ENCODE peak calls at places on chromosome 1, in six cellular contexts. M is activated T-helper 1 cell treated with anti-CD3 and anti-CD28 coated beads, Interleukin-2, amount 50 U/mL, for 16 hours; R is Ammon's horn; K is colonic mucosa; L is HS-27A; O is Right ventricle myocardium inferior. A is an unnamed sample.
A peak's percentile ranks its signal among the peaks of the same experiment; 100 is the strongest.

GRCh38 chr1:41479808-41480160 is 4.7 kb downstream of the EDN2 start:
- DNase-seq in M (no peak), R (no peak), K (no peak), L (no peak), O (no peak), A (no peak)

GRCh38 chr1:92728687-92729086 is 56.2 kb downstream of the EVI5 start:
- DNase-seq in M (no peak), R (no peak), K (no peak), L (no peak), O (no peak), A (no peak)

GRCh38 chr1:28893403-28894102 is 20.8 kb upstream of the EPB41 start:
- DNase-seq in M (no peak), R (no peak), K (no peak), L (no peak), O (no peak), A (no peak)

GRCh38 chr1:183273300-183273699 is 87.2 kb downstream of the LAMC2 start:
- DNase-seq in M (no peak), R (no peak), K (no peak), L (peak; percentile 60), O (no peak), A (no peak)

GRCh38 chr1:153587314-153587713 is 21.7 kb upstream of the S100A2 start:
- DNase-seq in M (no peak), R (no peak), K (no peak), L (no peak), O (no peak), A (no peak)

GRCh38 chr1:64060611-64061302 is 142.7 kb upstream of the UBE2U start:
- DNase-seq in M (no peak), R (no peak), K (no peak), L (no peak), O (no peak), A (no peak)

GRCh38 chr1:66438062-66438970 is 95.6 kb upstream of the SGIP1 start:
- DNase-seq in M (no peak), R (no peak), K (no peak), L (no peak), O (no peak), A (no peak)

GRCh38 chr1:62515055-62515454 is 78.2 kb downstream of the USP1 start:
- DNase-seq in M (no peak), R (no peak), K (no peak), L (no peak), O (no peak), A (no peak)

GRCh38 chr1:242454262-242455051 is 70.0 kb downstream of the PLD5 start:
- DNase-seq in M (no peak), R (peak; percentile 67), K (no peak), L (no peak), O (no peak), A (peak; percentile 1)

GRCh38 chr1:86503477-86504129 is 34.9 kb downstream of the CLCA1 start:
- DNase-seq in M (no peak), R (no peak), K (peak; percentile 48), L (no peak), O (peak; percentile 79), A (no peak)

GRCh38 chr1:38128926-38129453 is 82.4 kb upstream of the POU3F1 start:
- DNase-seq in M (no peak), R (no peak), K (no peak), L (no peak), O (no peak), A (no peak)

GRCh38 chr1:41837691-41838090 is 81.0 kb downstream of the HIVEP3 start:
- DNase-seq in M (no peak), R (no peak), K (no peak), L (no peak), O (no peak), A (no peak)

GRCh38 chr1:185401019-185401418 is 84.0 kb upstream of the IVNS1ABP start:
- DNase-seq in M (no peak), R (no peak), K (no peak), L (no peak), O (no peak), A (peak; percentile 67)

GRCh38 chr1:229339520-229339919 is 3.3 kb downstream of the CCSAP start:
- DNase-seq in M (no peak), R (no peak), K (no peak), L (no peak), O (no peak), A (no peak)

GRCh38 chr1:96971439-96971838 is 249.9 kb downstream of the PTBP2 start:
- DNase-seq in M (no peak), R (no peak), K (no peak), L (no peak), O (no peak), A (no peak)

GRCh38 chr1:62476525-62477219 is 39.8 kb downstream of the USP1 start:
- DNase-seq in M (no peak), R (no peak), K (no peak), L (no peak), O (no peak), A (no peak)

GRCh38 chr1:45477646-45478045 is 13.3 kb downstream of the TESK2 start:
- DNase-seq in M (no peak), R (no peak), K (no peak), L (no peak), O (no peak), A (no peak)

GRCh38 chr1:201324306-201324705 is 41.0 kb downstream of the PKP1 start:
- DNase-seq in M (no peak), R (no peak), K (no peak), L (no peak), O (no peak), A (no peak)

GRCh38 chr1:180269848-180270766 is 40.0 kb downstream of the LHX4 start:
- DNase-seq in M (no peak), R (no peak), K (peak; percentile 88), L (no peak), O (no peak), A (no peak)

A was measured in smooth muscle cell of the brain vasculature.